ENCODE peak calls at places on chromosomes 11 and 22, in six cellular contexts. E, I, R, Z, W and D are unnamed samples.

GRCh38 chr11:30487200-30487898 is 98.8 kb downstream of the MPPED2 start:
- DNase-seq in Z (no peak), R (no peak), E (no peak), I (no peak), W (no peak), D (peak)

GRCh38 chr11:8826901-8827560 is 84.0 kb upstream of the AKIP1 start:
- DNase-seq in Z (no peak), R (no peak), W (peak), I (peak), E (no peak), D (no peak)

GRCh38 chr11:77967121-77967520 is 27.3 kb downstream of the INTS4 start:
- DNase-seq in E (no peak), W (no peak), Z (no peak), I (no peak), R (no peak), D (no peak)

GRCh38 chr11:5929984-5930383 is 12.1 kb upstream of the OR56A3 start:
- DNase-seq in I (no peak), W (no peak), R (no peak), Z (no peak), E (no peak), D (no peak)

GRCh38 chr11:19259487-19260345 is 19.0 kb upstream of the E2F8 start:
- DNase-seq in E (peak), R (peak), I (peak), Z (peak), W (peak), D (no peak)

GRCh38 chr11:124481365-124482323 is 36.1 kb upstream of the OR8B8 start:
- DNase-seq in R (no peak), E (no peak), I (peak), Z (no peak), W (peak), D (no peak)

GRCh38 chr11:36253238-36253637 is 36.0 kb downstream of the COMMD9 start:
- DNase-seq in I (peak), Z (no peak), W (no peak), E (no peak), R (no peak), D (no peak)

GRCh38 chr11:68136866-68137265 is 15.7 kb upstream of the CHKA start:
- DNase-seq in R (no peak), I (no peak), E (no peak), Z (no peak), W (no peak), D (no peak)

GRCh38 chr22:24952837-24953293 is 349 bp downstream of the KIAA1671 start:
- DNase-seq in E (no peak), W (peak), I (peak), R (no peak), Z (no peak), D (no peak)

GRCh38 chr11:121035823-121036222 is 11.9 kb downstream of the TBCEL start:
- DNase-seq in E (no peak), I (peak), Z (no peak), R (no peak), W (peak), D (no peak)

GRCh38 chr11:93494341-93494740 is 48.9 kb downstream of the SMCO4 start:
- DNase-seq in I (no peak), E (no peak), R (no peak), Z (no peak), W (peak), D (no peak)

GRCh38 chr11:85827768-85828639 is 17.1 kb upstream of the SYTL2 start:
- DNase-seq in I (peak), Z (no peak), W (peak), E (no peak), R (no peak), D (no peak)

GRCh38 chr11:78111298-78111697 is 28.1 kb downstream of the ALG8 start:
- DNase-seq in I (no peak), W (no peak), Z (no peak), E (no peak), R (no peak), D (no peak)

GRCh38 chr11:31656051-31656450 is 146.5 kb downstream of the ELP4 start:
- DNase-seq in Z (no peak), W (peak), R (no peak), I (peak), E (no peak), D (no peak)

GRCh38 chr22:43567691-43568308 is 156.0 kb downstream of the MPPED1 start:
- DNase-seq in E (no peak), I (no peak), W (peak), R (no peak), Z (no peak), D (no peak)

GRCh38 chr11:118295834-118296454 is 8.6 kb upstream of the CD3E start:
- DNase-seq in R (no peak), Z (peak), E (no peak), I (peak), W (peak), D (no peak)

GRCh38 chr11:35214792-35215193 is 75.8 kb downstream of the CD44 start:
- DNase-seq in I (peak), E (no peak), Z (peak), W (peak), R (no peak), D (peak)

GRCh38 chr11:70716986-70717775 is 318.9 kb downstream of the CTTN start:
- DNase-seq in I (no peak), R (no peak), E (no peak), W (peak), Z (no peak), D (no peak)

GRCh38 chr22:47624277-47625012 is 862.0 kb downstream of the TBC1D22A start:
- DNase-seq in Z (no peak), W (no peak), E (no peak), I (no peak), R (no peak), D (no peak)

GRCh38 chr11:83033972-83034672 is 37.6 kb downstream of the RAB30 start:
- DNase-seq in R (no peak), E (peak), I (peak), W (peak), Z (no peak), D (no peak)

GRCh38 chr11:79973701-79974626 is 533.1 kb upstream of the TENM4 start:
- DNase-seq in W (no peak), Z (no peak), R (no peak), I (no peak), E (no peak), D (no peak)

GRCh38 chr11:125074511-125075241 is 11.6 kb downstream of the SLC37A2 start:
- DNase-seq in I (no peak), E (no peak), W (no peak), Z (no peak), R (no peak), D (no peak)

GRCh38 chr11:2175659-2176058 is 4.0 kb upstream of the TH start:
- DNase-seq in W (peak), E (no peak), Z (no peak), I (no peak), R (no peak), D (no peak)

GRCh38 chr11:31968774-31969433 is 122.0 kb upstream of the RCN1 start:
- DNase-seq in I (peak), R (no peak), Z (no peak), W (peak), E (peak), D (no peak)